ENCODE peak calls at places on chromosomes 5 and 9, in five cellular contexts. S, U, V, I and D are unnamed samples. For H3K36me3 and H3K4me1, the result is how much of the 10 kb centered on the place peaks cover.

GRCh38 chr5:133343196-133343595 is 269.1 kb downstream of the FSTL4 start:
- DNase-seq in I (no peak), S (no peak), V (no peak), U (no peak), D (no peak)

GRCh38 chr9:8632493-8632892 is 832.9 kb upstream of the DMAC1 start:
- DNase-seq in U (no peak), V (no peak), I (no peak), S (no peak), D (no peak)

GRCh38 chr9:112751059-112751795 is 667 bp downstream of the SNX30 start:
- DNase-seq in U (peak), S (peak), V (peak), I (peak), D (no peak)

GRCh38 chr5:59038169-59039002 is 455.5 kb downstream of the RAB3C start:
- DNase-seq in I (no peak), U (no peak), S (no peak), V (peak), D (no peak)

GRCh38 chr9:81819859-81820546 is 108.2 kb upstream of the SPATA31D4 start:
- DNase-seq in V (peak), U (no peak), I (no peak), S (no peak), D (no peak)

GRCh38 chr5:121918238-121918637 is 43.5 kb upstream of the SRFBP1 start:
- DNase-seq in S (no peak), V (no peak), U (no peak), I (no peak), D (no peak)

GRCh38 chr5:158700231-158700996 is 399.3 kb downstream of the EBF1 start:
- DNase-seq in V (no peak), S (no peak), U (no peak), I (no peak), D (no peak)

GRCh38 chr5:6745706-6746217 is 32.5 kb downstream of the TENT4A start:
- DNase-seq in I (no peak), U (no peak), V (peak), S (peak), D (no peak)

GRCh38 chr5:123421773-123422172 is 1.4 kb downstream of the CEP120 start:
- DNase-seq in V (no peak), S (no peak), I (no peak), U (no peak), D (no peak)

GRCh38 chr5:127216906-127217675 is 73.5 kb upstream of the MEGF10 start:
- DNase-seq in S (no peak), V (peak), U (no peak), I (no peak), D (no peak)

GRCh38 chr5:172788771-172789686 is 18.0 kb upstream of the DUSP1 start:
- DNase-seq in S (no peak), I (peak), U (no peak), V (no peak), D (no peak)

GRCh38 chr5:121949885-121950284 is 11.9 kb upstream of the SRFBP1 start:
- DNase-seq in I (no peak), S (no peak), V (peak), U (no peak), D (no peak)

GRCh38 chr5:168583742-168584482 is 4.7 kb upstream of the PANK3 start:
- DNase-seq in I (no peak), V (no peak), S (no peak), U (no peak), D (no peak)

GRCh38 chr5:19660679-19661078 is 327.3 kb downstream of the CDH18 start:
- DNase-seq in V (no peak), I (no peak), S (no peak), U (no peak), D (no peak)

GRCh38 chr9:26129216-26129615 is 451.0 kb upstream of the TUSC1 start:
- DNase-seq in S (no peak), U (no peak), I (no peak), V (no peak), D (no peak)

GRCh38 chr9:82271099-82271498 is 282.5 kb downstream of the SPATA31D1 start:
- DNase-seq in S (no peak), U (no peak), V (no peak), I (no peak), D (no peak)

GRCh38 chr9:90880669-90881068 is 79.0 kb downstream of the SYK start:
- DNase-seq in S (no peak), I (no peak), U (no peak), V (no peak), D (no peak)

GRCh38 chr9:80437825-80438224 is 866.1 kb downstream of the TLE4 start:
- DNase-seq in V (no peak), U (no peak), I (no peak), S (no peak), D (no peak)

GRCh38 chr5:43401827-43402226 is 10.4 kb downstream of the CCL28 start:
- DNase-seq in U (no peak), S (no peak), V (peak), I (no peak), D (no peak)

GRCh38 chr9:121551985-121552753 is 52.5 kb upstream of the GGTA1 start:
- DNase-seq in V (no peak), U (no peak), I (no peak), S (no peak), D (no peak)

GRCh38 chr5:168314735-168315411 is 23.4 kb downstream of the WWC1 start:
- DNase-seq in U (no peak), V (peak), S (no peak), I (no peak), D (no peak)

GRCh38 chr5:73188764-73189521 is 15.9 kb downstream of the TMEM174 start:
- DNase-seq in U (no peak), S (no peak), V (peak), I (no peak), D (no peak)

GRCh38 chr5:52988335-52989024 is 672 bp upstream of the ITGA2 start:
- DNase-seq in U (no peak), I (no peak), V (peak), S (no peak), D (no peak)
- H3K27ac ChIP-seq in U (peak), I (peak), V (no peak), S (no peak), D (no peak)

GRCh38 chr9:134433101-134433500 is 106.8 kb downstream of the RXRA start:
- DNase-seq in I (no peak), S (no peak), V (no peak), U (no peak), D (no peak)
- H3K36me3 ChIP-seq in I (under half), S (under half), V (under half), U (under half), D (under half)

GRCh38 chr5:181260720-181261319 is at the start of gene TRIM52:
- DNase-seq in S (peak), I (peak), V (peak), U (peak), D (peak)

GRCh38 chr5:181258576-181258975 is 2.4 kb downstream of the TRIM52 start:
- DNase-seq in V (no peak), I (no peak), S (no peak), U (no peak), D (no peak)

GRCh38 chr5:181259974-181260719 is 796 bp downstream of the TRIM52 start:
- DNase-seq in U (no peak), V (no peak), S (no peak), I (no peak), D (no peak)

GRCh38 chr5:181261320-181262085 is 560 bp upstream of the TRIM52 start:
- DNase-seq in I (peak), U (peak), V (peak), S (peak), D (no peak)

DNA sequence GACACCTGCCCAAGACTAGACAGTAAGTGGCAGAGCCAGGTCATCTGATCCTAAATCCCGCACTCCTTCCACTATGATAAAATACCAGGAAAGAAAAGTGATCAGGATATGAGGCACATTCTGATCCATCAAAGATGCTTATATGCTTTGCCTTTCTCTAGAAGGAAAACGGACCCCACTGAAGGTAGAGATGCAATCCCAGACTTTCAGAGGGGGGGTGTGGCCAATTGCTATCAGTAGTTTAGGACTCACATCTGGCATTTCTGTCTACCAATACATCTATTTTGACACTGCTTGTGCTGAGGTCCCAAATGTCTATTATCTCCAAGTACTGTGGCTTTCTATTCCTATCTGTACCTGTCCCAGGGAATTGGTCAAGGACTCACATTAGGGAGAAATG is 1.7 kb downstream of the TRIM52 start:
- DNase-seq in I (no peak), S (no peak), U (no peak), V (no peak), D (no peak)
- H3K4me1 ChIP-seq in I (under half), S (half or more), U (under half), V (under half), D (under half)

DNA sequence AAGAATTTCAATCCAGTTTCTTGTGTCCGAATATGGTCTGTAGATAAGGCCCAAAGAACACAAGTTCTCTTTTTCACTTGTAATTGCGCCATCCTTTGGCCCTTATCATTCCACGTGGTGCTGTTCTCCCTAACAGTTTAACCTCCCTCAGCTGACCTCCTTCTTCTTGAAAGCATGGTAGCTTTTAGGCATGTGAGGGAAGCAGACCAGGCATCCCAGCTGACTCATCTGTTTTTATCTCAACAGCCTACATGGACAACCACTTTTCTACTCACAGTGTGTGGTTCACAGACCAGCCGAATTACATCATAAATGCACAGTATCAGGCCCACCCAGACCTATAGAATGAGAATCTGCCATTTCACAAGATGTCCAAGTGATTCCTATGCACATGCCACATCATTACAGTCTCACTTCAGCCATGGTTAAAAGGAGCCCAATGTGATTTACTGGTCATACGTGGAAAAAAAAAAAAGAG is 26.9 kb upstream of the PLIN2 start:
- DNase-seq in V (no peak), I (peak), U (peak), S (no peak), D (no peak)
- H3K27ac ChIP-seq in V (no peak), I (peak), U (peak), S (no peak), D (no peak)

GRCh38 chr9:37990404-37991015 is 78.5 kb downstream of the SHB start:
- DNase-seq in I (no peak), V (no peak), U (no peak), S (no peak), D (no peak)
- H3K36me3 ChIP-seq in I (under half), V (under half), U (under half), S (under half), D (under half)

DNA sequence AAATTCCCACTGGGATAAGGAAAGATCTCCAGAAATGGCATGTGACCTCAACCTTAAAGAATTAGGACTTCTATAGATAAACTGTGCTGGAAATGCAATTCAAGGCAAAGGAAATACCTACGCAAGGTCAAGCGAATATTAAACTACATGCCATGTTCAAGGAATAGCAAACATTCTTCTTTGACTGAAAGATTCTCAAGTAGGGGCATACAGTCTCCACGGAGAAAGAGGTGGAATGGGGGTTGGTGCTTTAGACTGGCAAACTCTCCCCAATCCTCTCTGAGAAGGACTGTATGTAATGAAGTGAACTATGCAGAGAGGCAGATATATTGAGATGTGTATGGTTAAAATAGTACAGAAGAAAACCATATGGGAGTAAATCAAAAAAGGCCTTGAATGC is 6.1 kb downstream of the RICTOR start:
- DNase-seq in V (no peak), I (no peak), S (no peak), U (no peak), D (no peak)
- H3K4me1 ChIP-seq in V (half or more), I (under half), S (half or more), U (under half), D (under half)

GRCh38 chr9:106868096-106868495 is 5.1 kb downstream of the ZNF462 start:
- DNase-seq in V (no peak), S (no peak), U (no peak), I (no peak), D (no peak)

GRCh38 chr9:106866243-106866642 is 3.3 kb downstream of the ZNF462 start:
- DNase-seq in V (no peak), S (no peak), U (no peak), I (no peak), D (no peak)

GRCh38 chr9:106868565-106868964 is 5.6 kb downstream of the ZNF462 start:
- DNase-seq in I (peak), V (no peak), U (no peak), S (no peak), D (no peak)

GRCh38 chr9:106869458-106869857 is 6.5 kb downstream of the ZNF462 start:
- DNase-seq in U (no peak), S (no peak), V (no peak), I (no peak), D (no peak)

GRCh38 chr9:106869028-106869427 is 6.1 kb downstream of the ZNF462 start:
- DNase-seq in I (no peak), V (no peak), S (no peak), U (no peak), D (no peak)
- H3K27ac ChIP-seq in I (peak), V (no peak), S (no peak), U (peak), D (no peak)

GRCh38 chr5:178207917-178208280 is 3.6 kb downstream of the HNRNPAB start:
- DNase-seq in I (peak), U (no peak), S (no peak), V (no peak), D (no peak)
- H3K36me3 ChIP-seq in I (under half), U (half or more), S (half or more), V (half or more), D (half or more)

DNA sequence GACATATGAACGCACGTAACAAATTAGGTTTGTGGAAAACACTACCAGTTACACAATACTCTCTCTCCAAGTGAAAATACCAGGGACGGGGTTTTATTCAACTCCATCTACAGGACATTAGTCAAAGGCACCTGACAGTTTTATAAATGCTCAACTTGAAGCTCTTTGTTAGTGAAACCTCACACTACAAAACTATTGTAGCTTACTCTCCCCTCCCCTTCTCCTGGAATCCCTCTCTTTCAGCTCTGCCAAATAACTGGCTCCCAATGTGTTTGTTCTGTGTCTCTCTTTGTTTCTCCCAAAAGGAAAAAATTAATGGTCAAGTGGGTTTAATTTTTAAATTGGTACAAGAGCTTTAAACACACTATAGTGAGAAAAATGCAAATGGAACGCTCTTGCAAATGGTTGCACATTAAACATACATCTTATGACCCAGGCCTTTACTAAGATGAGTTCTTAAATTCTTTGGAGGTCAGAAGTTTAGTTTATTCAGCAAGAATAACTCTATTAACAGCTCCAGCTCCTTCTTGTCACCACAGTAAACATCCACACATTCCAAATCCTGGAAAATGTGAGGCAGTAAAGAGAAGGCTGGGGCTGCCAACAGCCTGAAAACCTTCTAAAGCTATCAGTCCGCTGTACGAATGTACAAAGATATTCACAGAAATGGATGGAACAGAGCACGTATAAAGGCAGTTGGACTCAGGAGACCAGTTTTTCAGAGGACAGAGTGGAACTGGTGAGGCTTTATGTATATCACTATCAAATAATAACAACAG is 48.3 kb downstream of the ZNF608 start:
- DNase-seq in S (no peak), I (no peak), U (peak), V (peak), D (no peak)
- H3K4me1 ChIP-seq in S (under half), I (under half), U (under half), V (half or more), D (under half)

GRCh38 chr5:39775058-39775457 is 350.3 kb upstream of the DAB2 start:
- DNase-seq in I (no peak), S (no peak), U (no peak), V (no peak), D (no peak)

GRCh38 chr5:39779836-39780235 is 355.1 kb upstream of the DAB2 start:
- DNase-seq in I (no peak), S (no peak), U (no peak), V (no peak), D (no peak)

GRCh38 chr5:39774597-39774996 is 349.8 kb upstream of the DAB2 start:
- DNase-seq in I (no peak), V (no peak), S (no peak), U (no peak), D (no peak)

GRCh38 chr5:39772307-39772706 is 347.5 kb upstream of the DAB2 start:
- DNase-seq in I (no peak), V (no peak), S (no peak), U (no peak), D (no peak)

GRCh38 chr5:39775458-39776365 is 350.9 kb upstream of the DAB2 start:
- DNase-seq in V (peak), I (no peak), U (no peak), S (no peak), D (no peak)
- H3K27ac ChIP-seq in V (no peak), I (no peak), U (no peak), S (no peak), D (no peak)